ENCODE peak calls at places on chromosomes 1 and 21, in five cellular contexts. W is heart right ventricle; R is CD4-positive, alpha-beta T cell; X is SJSA1; Q is mesendoderm. C is an unnamed sample.

GRCh38 chr1:36199934-36200741 is 24.1 kb upstream of the THRAP3 start:
- DNase-seq in R (no peak), W (no peak), X (no peak), Q (no peak), C (no peak)

GRCh38 chr1:186967659-186968394 is 139.1 kb downstream of the PLA2G4A start:
- DNase-seq in R (no peak), W (no peak), X (peak), Q (peak), C (no peak)

GRCh38 chr1:172960454-172961208 is 90.1 kb downstream of the TNFSF18 start:
- DNase-seq in R (no peak), Q (no peak), X (no peak), W (no peak), C (no peak)

GRCh38 chr1:215479567-215479966 is 87.5 kb upstream of the KCTD3 start:
- DNase-seq in Q (no peak), W (no peak), R (no peak), X (no peak), C (no peak)

GRCh38 chr1:6852136-6852890 is 67.1 kb downstream of the CAMTA1 start:
- DNase-seq in R (no peak), W (no peak), Q (no peak), X (no peak), C (no peak)

GRCh38 chr1:187631984-187632383 is 803.2 kb downstream of the PLA2G4A start:
- DNase-seq in W (no peak), R (no peak), X (no peak), Q (no peak), C (no peak)

GRCh38 chr1:50328552-50328951 is 94.7 kb downstream of the DMRTA2 start:
- DNase-seq in R (no peak), Q (no peak), W (no peak), X (no peak), C (no peak)

GRCh38 chr21:31526040-31526439 is 133.5 kb upstream of the SOD1 start:
- DNase-seq in Q (peak), R (no peak), X (no peak), W (no peak), C (no peak)

GRCh38 chr1:9004031-9004730 is 22.0 kb downstream of the SLC2A7 start:
- DNase-seq in R (no peak), W (no peak), Q (no peak), X (peak), C (no peak)

GRCh38 chr1:211472724-211473123 is 19.2 kb downstream of the RD3 start:
- DNase-seq in W (no peak), X (no peak), R (no peak), Q (no peak), C (no peak)

GRCh38 chr1:8017495-8018310 is 8.4 kb downstream of the ERRFI1 start:
- DNase-seq in Q (peak), W (no peak), X (no peak), R (no peak), C (no peak)

GRCh38 chr1:61680500-61680899 is 44.4 kb downstream of the TM2D1 start:
- DNase-seq in R (no peak), X (no peak), Q (no peak), W (no peak), C (no peak)

GRCh38 chr1:204624631-204625216 is 60.8 kb downstream of the LRRN2 start:
- DNase-seq in R (no peak), Q (peak), X (no peak), W (no peak), C (no peak)

GRCh38 chr1:53585116-53585515 is 125.9 kb downstream of the DMRTB1 start:
- DNase-seq in X (no peak), W (no peak), R (no peak), Q (no peak), C (no peak)

GRCh38 chr21:45105906-45106485 is 31.6 kb downstream of the ADARB1 start:
- DNase-seq in W (no peak), R (no peak), Q (no peak), X (peak), C (no peak)

GRCh38 chr1:83822206-83822605 is 176.7 kb downstream of the TTLL7 start:
- DNase-seq in X (no peak), Q (no peak), W (no peak), R (no peak), C (no peak)

GRCh38 chr1:38268226-38268625 is 221.6 kb upstream of the POU3F1 start:
- DNase-seq in Q (peak), R (no peak), X (no peak), W (no peak), C (no peak)

GRCh38 chr1:223711173-223711572 is 1.2 kb upstream of the CAPN2 start:
- DNase-seq in Q (no peak), R (no peak), W (no peak), X (no peak), C (no peak)

GRCh38 chr1:59360170-59360569 is 63.3 kb downstream of the FGGY start:
- DNase-seq in Q (no peak), W (no peak), X (peak), R (no peak), C (no peak)

GRCh38 chr1:42946120-42947009 is 12.3 kb downstream of the SLC2A1 start:
- DNase-seq in R (no peak), Q (no peak), W (no peak), X (no peak), C (no peak)

GRCh38 chr1:54460861-54461382 is 54.7 kb upstream of the SSBP3 start:
- DNase-seq in X (no peak), R (no peak), W (no peak), Q (no peak), C (no peak)

GRCh38 chr1:29282924-29283803 is 46.8 kb downstream of the PTPRU start:
- DNase-seq in W (no peak), X (no peak), Q (peak), R (no peak), C (no peak)

GRCh38 chr1:243855616-243856318 is 5.7 kb upstream of the AKT3 start:
- DNase-seq in X (no peak), R (no peak), W (no peak), Q (peak), C (no peak)

GRCh38 chr1:229280037-229280828 is 9.3 kb downstream of the RAB4A start:
- DNase-seq in W (no peak), X (no peak), R (no peak), Q (no peak), C (no peak)

GRCh38 chr1:42736152-42736551 is 3.9 kb downstream of the CLDN19 start:
- DNase-seq in W (no peak), R (no peak), X (no peak), Q (peak), C (no peak)

GRCh38 chr1:200374569-200375312 is 35.1 kb downstream of the ZNF281 start:
- DNase-seq in R (no peak), W (no peak), X (no peak), Q (no peak), C (no peak)

GRCh38 chr1:30521261-30521865 is 202.0 kb downstream of the MATN1 start:
- DNase-seq in R (no peak), Q (no peak), X (no peak), W (no peak), C (peak)

GRCh38 chr1:227782226-227782625 is 33.2 kb upstream of the PRSS38 start:
- DNase-seq in W (no peak), R (no peak), Q (no peak), X (no peak), C (no peak)

GRCh38 chr1:19648689-19649088 is 4.6 kb downstream of the NBL1 start:
- DNase-seq in X (no peak), W (no peak), Q (peak), R (no peak), C (no peak)

GRCh38 chr1:151539321-151540020 is 638 bp upstream of the TUFT1 start:
- DNase-seq in W (peak), X (peak), Q (peak), R (no peak), C (peak)

GRCh38 chr1:38839363-38839762 is 20.2 kb downstream of the RRAGC start:
- DNase-seq in X (no peak), Q (no peak), W (peak), R (no peak), C (no peak)

GRCh38 chr21:15444118-15444960 is 285.4 kb upstream of the USP25 start:
- DNase-seq in W (no peak), Q (peak), X (no peak), R (no peak), C (no peak)

GRCh38 chr1:13707211-13707610 is 7.2 kb downstream of the PRDM2 start:
- DNase-seq in X (no peak), R (no peak), W (no peak), Q (no peak), C (no peak)

GRCh38 chr1:3978928-3979325 is 78.9 kb upstream of the C1orf174 start:
- DNase-seq in X (no peak), Q (no peak), R (no peak), W (no peak), C (no peak)

GRCh38 chr1:204438628-204439027 is 27.0 kb upstream of the PPP1R15B start:
- DNase-seq in X (peak), W (no peak), R (no peak), Q (no peak), C (peak)

GRCh38 chr1:223031690-223032601 is 111.1 kb downstream of the TLR5 start:
- DNase-seq in R (no peak), W (peak), Q (peak), X (no peak), C (no peak)

GRCh38 chr1:201637282-201638076 is 98.6 kb downstream of the NAV1 start:
- DNase-seq in Q (no peak), W (no peak), X (no peak), R (no peak), C (no peak)

GRCh38 chr1:116911166-116911553 is 1.4 kb downstream of the PTGFRN start:
- DNase-seq in Q (no peak), X (no peak), W (no peak), R (no peak), C (no peak)

GRCh38 chr1:116911779-116912469 is 2.2 kb downstream of the PTGFRN start:
- DNase-seq in W (no peak), R (no peak), Q (no peak), X (no peak), C (no peak)

GRCh38 chr1:116908821-116909510 is 750 bp upstream of the PTGFRN start:
- DNase-seq in Q (peak), X (no peak), W (no peak), R (no peak), C (no peak)

GRCh38 chr1:116909511-116910378 is at the start of gene PTGFRN:
- DNase-seq in X (peak), W (peak), Q (peak), R (peak), C (peak)

GRCh38 chr1:116910379-116911165 is 856 bp downstream of the PTGFRN start:
- DNase-seq in Q (peak), X (peak), W (peak), R (peak), C (no peak)
- H3K27ac ChIP-seq in Q (peak), X (no peak), W (peak), R (no peak), C (peak)

GRCh38 chr1:98084188-98084587 is 163.4 kb upstream of the DPYD start:
- DNase-seq in X (peak), R (no peak), Q (no peak), W (no peak), C (no peak)
- H3K27ac ChIP-seq in X (peak), R (no peak), Q (no peak), W (no peak), C (no peak)

GRCh38 chr21:41302976-41303375 is 13.6 kb upstream of the FAM3B start:
- DNase-seq in W (no peak), X (no peak), Q (no peak), R (no peak), C (no peak)

GRCh38 chr21:41304068-41304720 is 12.4 kb upstream of the FAM3B start:
- DNase-seq in R (no peak), X (no peak), W (no peak), Q (no peak), C (no peak)

DNA sequence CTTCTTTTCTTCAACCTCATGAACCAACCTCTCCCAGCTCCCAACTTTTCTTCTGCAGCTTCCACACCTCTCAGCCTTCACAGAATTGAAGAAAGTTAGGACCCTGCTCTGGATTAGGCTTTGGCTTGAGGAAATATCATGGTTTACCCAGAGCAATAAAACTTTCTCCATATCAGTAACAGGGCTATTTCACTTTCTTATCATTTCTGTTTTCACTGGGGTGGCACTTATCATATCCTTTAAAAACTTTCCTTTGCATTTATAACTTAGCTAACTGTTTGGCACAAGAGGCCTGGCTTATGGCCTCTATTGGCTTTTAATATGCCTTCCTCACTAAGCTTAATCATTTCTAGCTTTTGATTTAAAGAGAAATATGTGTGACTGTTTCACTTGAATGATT is 9.4 kb upstream of the FAM3B start:
- DNase-seq in Q (no peak), X (no peak), R (no peak), W (no peak), C (no peak)
- H3K27ac ChIP-seq in Q (no peak), X (no peak), R (no peak), W (no peak), C (no peak)

GRCh38 chr1:33361553-33362262 is 40.8 kb upstream of the A3GALT2 start:
- DNase-seq in Q (peak), R (no peak), W (peak), X (no peak), C (no peak)
- H3K27ac ChIP-seq in Q (no peak), R (no peak), W (peak), X (no peak), C (no peak)

GRCh38 chr1:2137257-2138121 is 57.1 kb downstream of the FAAP20 start:
- DNase-seq in Q (no peak), W (no peak), X (no peak), R (no peak), C (peak)

GRCh38 chr1:2135866-2136265 is 58.7 kb downstream of the FAAP20 start:
- DNase-seq in X (no peak), R (no peak), Q (no peak), W (no peak), C (peak)

GRCh38 chr1:2135425-2135824 is 59.1 kb downstream of the FAAP20 start:
- DNase-seq in R (no peak), Q (peak), W (peak), X (peak), C (peak)

GRCh38 chr1:2136386-2136821 is 58.2 kb downstream of the FAAP20 start:
- DNase-seq in Q (no peak), X (no peak), R (no peak), W (no peak), C (peak)

DNA sequence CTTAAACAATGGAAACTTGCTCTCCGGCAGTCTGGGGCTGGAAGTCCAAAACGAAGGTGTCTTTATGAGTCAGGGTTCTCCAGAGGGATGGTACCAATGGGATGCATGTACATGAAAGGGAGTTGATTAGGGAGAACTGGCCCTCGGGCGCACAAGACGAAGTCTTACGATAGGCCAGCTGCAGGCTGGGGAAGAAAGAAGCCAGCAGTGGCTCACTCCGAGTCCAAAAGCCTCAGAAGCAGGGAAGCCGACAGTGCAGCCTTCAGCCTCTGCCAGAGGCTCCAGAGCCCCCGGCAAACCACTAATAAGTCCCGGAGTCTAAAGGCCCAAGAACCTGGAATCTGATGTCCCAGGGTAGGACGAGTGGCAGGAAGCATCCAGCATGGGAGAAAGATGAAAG is 57.7 kb downstream of the FAAP20 start:
- DNase-seq in W (no peak), Q (no peak), R (no peak), X (no peak), C (peak)
- H3K27ac ChIP-seq in W (no peak), Q (no peak), R (no peak), X (no peak), C (no peak)

GRCh38 chr1:116835161-116835560 is 74.6 kb upstream of the PTGFRN start:
- DNase-seq in W (no peak), Q (no peak), X (no peak), R (no peak), C (no peak)
- H3K27ac ChIP-seq in W (no peak), Q (no peak), X (no peak), R (no peak), C (no peak)

DNA sequence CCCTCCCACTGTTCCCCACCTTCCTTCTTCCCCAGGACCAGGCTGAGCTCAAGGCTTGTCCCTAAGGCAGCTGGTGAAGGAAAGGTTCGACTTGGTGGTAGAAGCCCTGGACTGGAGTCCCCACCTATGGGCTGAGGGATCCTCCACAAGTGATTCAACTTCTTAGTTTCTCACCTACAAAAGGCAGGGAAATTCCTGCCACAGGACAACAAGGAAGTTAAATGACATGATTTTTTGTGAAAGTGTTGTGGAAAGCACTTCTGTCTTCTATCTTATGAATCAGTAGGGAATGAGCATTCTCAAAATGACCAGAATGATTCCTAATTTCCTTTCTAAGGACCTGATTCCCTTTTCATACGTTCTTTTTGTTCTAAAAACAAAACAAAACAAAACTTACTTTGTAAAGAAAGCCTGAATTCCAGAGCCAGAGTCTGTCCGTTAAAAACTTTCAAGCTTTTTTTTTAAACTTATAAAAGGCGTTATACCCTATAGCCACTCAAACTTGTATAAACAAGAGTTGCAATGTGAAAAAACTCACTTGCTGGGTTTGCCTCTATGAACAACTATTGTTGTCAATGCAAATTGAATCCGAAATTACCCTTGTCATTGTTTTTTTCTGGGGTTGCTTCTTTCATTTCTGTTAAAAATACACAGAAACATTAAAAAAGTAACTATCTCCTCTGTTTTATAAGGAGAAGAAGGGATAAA is 12.2 kb downstream of the KCNJ15 start:
- DNase-seq in W (no peak), X (no peak), R (no peak), Q (no peak), C (no peak)
- H3K27ac ChIP-seq in W (no peak), X (peak), R (no peak), Q (no peak), C (peak)

DNA sequence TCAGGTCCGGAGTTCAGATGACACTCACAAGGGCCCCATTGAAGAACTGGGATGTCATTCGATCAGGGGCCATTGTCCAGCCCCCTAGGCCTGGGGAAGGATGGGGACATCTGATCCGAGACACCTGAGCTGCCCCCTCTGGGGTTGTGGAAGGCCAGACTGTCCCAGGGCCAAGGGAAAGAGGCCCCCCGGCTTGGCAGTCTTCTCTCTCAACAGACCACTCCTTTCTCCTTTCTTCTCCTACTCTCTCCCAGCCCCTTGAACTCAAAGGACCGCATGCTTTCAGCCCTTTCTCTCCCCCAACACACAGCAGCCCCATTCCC is 1.1 kb downstream of the S100A1 start:
- DNase-seq in R (no peak), X (no peak), W (no peak), Q (no peak), C (no peak)
- H3K27ac ChIP-seq in R (no peak), X (no peak), W (peak), Q (no peak), C (no peak)

C was measured in RWPE2.